ENCODE peak calls at places on chromosomes 4 and X, in nine cellular contexts. One of them, this sample, is unnamed.

GRCh38 chr4:8907596-8908205 is 36.1 kb upstream of the HMX1 start:
- DNase-seq in AG09309: no peak
- DNase-seq in fibroblast of pulmonary artery: no peak
- DNase-seq in tibial nerve: no peak
- DNase-seq in psoas muscle: peak
- DNase-seq in HCT116: no peak
- DNase-seq in Karpas-422: no peak
- DNase-seq in fibroblast of villous mesenchyme: no peak
- DNase-seq in sigmoid colon: peak
- DNase-seq in this sample: no peak

GRCh38 chr4:74426101-74426500 is 18.8 kb upstream of the AREG start:
- DNase-seq in AG09309: no peak
- DNase-seq in fibroblast of pulmonary artery: peak
- DNase-seq in tibial nerve: no peak
- DNase-seq in psoas muscle: no peak
- DNase-seq in HCT116: no peak
- DNase-seq in Karpas-422: no peak
- DNase-seq in fibroblast of villous mesenchyme: peak
- DNase-seq in sigmoid colon: no peak
- DNase-seq in this sample: no peak

GRCh38 chr4:101346562-101347266 is 612 bp downstream of the PPP3CA start:
- DNase-seq in AG09309: no peak
- DNase-seq in fibroblast of pulmonary artery: peak
- DNase-seq in tibial nerve: peak
- DNase-seq in psoas muscle: peak
- DNase-seq in HCT116: no peak
- DNase-seq in Karpas-422: peak
- DNase-seq in fibroblast of villous mesenchyme: peak
- DNase-seq in sigmoid colon: peak
- DNase-seq in this sample: no peak

GRCh38 chrX:7720519-7720918 is 122.5 kb upstream of the VCX start:
- DNase-seq in AG09309: no peak
- DNase-seq in fibroblast of pulmonary artery: no peak
- DNase-seq in tibial nerve: no peak
- DNase-seq in psoas muscle: no peak
- DNase-seq in HCT116: no peak
- DNase-seq in Karpas-422: no peak
- DNase-seq in fibroblast of villous mesenchyme: no peak
- DNase-seq in sigmoid colon: no peak
- DNase-seq in this sample: no peak

GRCh38 chrX:46922601-46923000 is 10.4 kb downstream of the JADE3 start:
- DNase-seq in AG09309: no peak
- DNase-seq in fibroblast of pulmonary artery: no peak
- DNase-seq in tibial nerve: no peak
- DNase-seq in psoas muscle: no peak
- DNase-seq in HCT116: no peak
- DNase-seq in Karpas-422: no peak
- DNase-seq in fibroblast of villous mesenchyme: no peak
- DNase-seq in sigmoid colon: no peak
- DNase-seq in this sample: no peak

GRCh38 chr4:142372570-142373300 is 473.4 kb downstream of the INPP4B start:
- DNase-seq in AG09309: no peak
- DNase-seq in fibroblast of pulmonary artery: no peak
- DNase-seq in tibial nerve: no peak
- DNase-seq in psoas muscle: no peak
- DNase-seq in HCT116: no peak
- DNase-seq in Karpas-422: no peak
- DNase-seq in fibroblast of villous mesenchyme: no peak
- DNase-seq in sigmoid colon: no peak
- DNase-seq in this sample: no peak

GRCh38 chrX:120791013-120791643 is 84.5 kb downstream of the CT47B1 start:
- DNase-seq in AG09309: peak
- DNase-seq in fibroblast of pulmonary artery: peak
- DNase-seq in tibial nerve: peak
- DNase-seq in psoas muscle: peak
- DNase-seq in HCT116: peak
- DNase-seq in Karpas-422: no peak
- DNase-seq in fibroblast of villous mesenchyme: peak
- DNase-seq in sigmoid colon: peak
- DNase-seq in this sample: peak

GRCh38 chrX:42495139-42495538 is 282.8 kb downstream of the PPP1R2C start:
- DNase-seq in AG09309: no peak
- DNase-seq in fibroblast of pulmonary artery: no peak
- DNase-seq in tibial nerve: no peak
- DNase-seq in psoas muscle: no peak
- DNase-seq in HCT116: no peak
- DNase-seq in Karpas-422: no peak
- DNase-seq in fibroblast of villous mesenchyme: no peak
- DNase-seq in sigmoid colon: no peak
- DNase-seq in this sample: no peak

GRCh38 chrX:23662853-23663252 is 4.4 kb upstream of the PRDX4 start:
- DNase-seq in AG09309: peak
- DNase-seq in fibroblast of pulmonary artery: peak
- DNase-seq in tibial nerve: no peak
- DNase-seq in psoas muscle: no peak
- DNase-seq in HCT116: no peak
- DNase-seq in Karpas-422: no peak
- DNase-seq in fibroblast of villous mesenchyme: peak
- DNase-seq in sigmoid colon: no peak
- DNase-seq in this sample: no peak

GRCh38 chr4:118974758-118975157 is 86.1 kb downstream of the SYNPO2 start:
- DNase-seq in AG09309: no peak
- DNase-seq in fibroblast of pulmonary artery: peak
- DNase-seq in tibial nerve: no peak
- DNase-seq in psoas muscle: no peak
- DNase-seq in HCT116: no peak
- DNase-seq in Karpas-422: no peak
- DNase-seq in fibroblast of villous mesenchyme: peak
- DNase-seq in sigmoid colon: no peak
- DNase-seq in this sample: no peak

GRCh38 chr4:173807347-173807746 is 277.3 kb upstream of the HAND2 start:
- DNase-seq in AG09309: no peak
- DNase-seq in fibroblast of pulmonary artery: peak
- DNase-seq in tibial nerve: no peak
- DNase-seq in psoas muscle: peak
- DNase-seq in HCT116: no peak
- DNase-seq in Karpas-422: no peak
- DNase-seq in fibroblast of villous mesenchyme: peak
- DNase-seq in sigmoid colon: peak
- DNase-seq in this sample: no peak

GRCh38 chr4:80255374-80256095 is 10.9 kb upstream of the FGF5 start:
- DNase-seq in AG09309: peak
- DNase-seq in fibroblast of pulmonary artery: no peak
- DNase-seq in tibial nerve: no peak
- DNase-seq in psoas muscle: no peak
- DNase-seq in HCT116: no peak
- DNase-seq in Karpas-422: no peak
- DNase-seq in fibroblast of villous mesenchyme: peak
- DNase-seq in sigmoid colon: no peak
- DNase-seq in this sample: no peak

GRCh38 chrX:81957900-81958545 is 756.1 kb downstream of the SH3BGRL start:
- DNase-seq in AG09309: no peak
- DNase-seq in fibroblast of pulmonary artery: no peak
- DNase-seq in tibial nerve: no peak
- DNase-seq in psoas muscle: no peak
- DNase-seq in HCT116: no peak
- DNase-seq in Karpas-422: peak
- DNase-seq in fibroblast of villous mesenchyme: no peak
- DNase-seq in sigmoid colon: no peak
- DNase-seq in this sample: peak

GRCh38 chr4:65669008-65669971 is 999 bp downstream of the EPHA5 start:
- DNase-seq in AG09309: no peak
- DNase-seq in fibroblast of pulmonary artery: peak
- DNase-seq in tibial nerve: no peak
- DNase-seq in psoas muscle: peak
- DNase-seq in HCT116: no peak
- DNase-seq in Karpas-422: no peak
- DNase-seq in fibroblast of villous mesenchyme: no peak
- DNase-seq in sigmoid colon: peak
- DNase-seq in this sample: no peak

GRCh38 chr4:65671402-65671801 is 1.1 kb upstream of the EPHA5 start:
- DNase-seq in AG09309: no peak
- DNase-seq in fibroblast of pulmonary artery: no peak
- DNase-seq in tibial nerve: no peak
- DNase-seq in psoas muscle: no peak
- DNase-seq in HCT116: no peak
- DNase-seq in Karpas-422: no peak
- DNase-seq in fibroblast of villous mesenchyme: no peak
- DNase-seq in sigmoid colon: no peak
- DNase-seq in this sample: no peak

GRCh38 chr4:65670331-65671031 is at the start of gene EPHA5:
- DNase-seq in AG09309: peak
- DNase-seq in fibroblast of pulmonary artery: peak
- DNase-seq in tibial nerve: peak
- DNase-seq in psoas muscle: peak
- DNase-seq in HCT116: no peak
- DNase-seq in Karpas-422: no peak
- DNase-seq in fibroblast of villous mesenchyme: peak
- DNase-seq in sigmoid colon: peak
- DNase-seq in this sample: no peak

GRCh38 chr4:65668201-65669007 is 1.9 kb downstream of the EPHA5 start:
- DNase-seq in AG09309: no peak
- DNase-seq in fibroblast of pulmonary artery: peak
- DNase-seq in tibial nerve: no peak
- DNase-seq in psoas muscle: peak
- DNase-seq in HCT116: no peak
- DNase-seq in Karpas-422: no peak
- DNase-seq in fibroblast of villous mesenchyme: peak
- DNase-seq in sigmoid colon: peak
- DNase-seq in this sample: no peak

GRCh38 chr4:65669981-65670330 is 333 bp downstream of the EPHA5 start:
- DNase-seq in AG09309: no peak
- DNase-seq in fibroblast of pulmonary artery: no peak
- DNase-seq in tibial nerve: no peak
- DNase-seq in psoas muscle: no peak
- DNase-seq in HCT116: no peak
- DNase-seq in Karpas-422: no peak
- DNase-seq in fibroblast of villous mesenchyme: no peak
- DNase-seq in sigmoid colon: no peak
- DNase-seq in this sample: no peak
- H3K4me3 ChIP-seq in AG09309: peak
- H3K4me3 ChIP-seq in fibroblast of pulmonary artery: peak
- H3K4me3 ChIP-seq in tibial nerve: peak
- H3K4me3 ChIP-seq in psoas muscle: peak
- H3K4me3 ChIP-seq in HCT116: no peak
- H3K4me3 ChIP-seq in Karpas-422: no peak
- H3K4me3 ChIP-seq in fibroblast of villous mesenchyme: peak
- H3K4me3 ChIP-seq in sigmoid colon: peak
- H3K4me3 ChIP-seq in this sample: no peak

GRCh38 chr4:150682126-150682525 is 100.2 kb downstream of the MAB21L2 start:
- DNase-seq in AG09309: no peak
- DNase-seq in fibroblast of pulmonary artery: no peak
- DNase-seq in tibial nerve: no peak
- DNase-seq in psoas muscle: no peak
- DNase-seq in HCT116: no peak
- DNase-seq in Karpas-422: no peak
- DNase-seq in fibroblast of villous mesenchyme: no peak
- DNase-seq in sigmoid colon: no peak
- DNase-seq in this sample: no peak
- H3K4me3 ChIP-seq in AG09309: no peak
- H3K4me3 ChIP-seq in fibroblast of pulmonary artery: no peak
- H3K4me3 ChIP-seq in tibial nerve: no peak
- H3K4me3 ChIP-seq in psoas muscle: no peak
- H3K4me3 ChIP-seq in HCT116: no peak
- H3K4me3 ChIP-seq in Karpas-422: no peak
- H3K4me3 ChIP-seq in fibroblast of villous mesenchyme: no peak
- H3K4me3 ChIP-seq in sigmoid colon: no peak
- H3K4me3 ChIP-seq in this sample: no peak

GRCh38 chr4:7192252-7193039 is at the start of gene SORCS2:
- DNase-seq in AG09309: no peak
- DNase-seq in fibroblast of pulmonary artery: peak
- DNase-seq in tibial nerve: peak
- DNase-seq in psoas muscle: peak
- DNase-seq in HCT116: no peak
- DNase-seq in Karpas-422: peak
- DNase-seq in fibroblast of villous mesenchyme: peak
- DNase-seq in sigmoid colon: peak
- DNase-seq in this sample: peak

GRCh38 chr4:7193040-7193958 is 961 bp downstream of the SORCS2 start:
- DNase-seq in AG09309: no peak
- DNase-seq in fibroblast of pulmonary artery: no peak
- DNase-seq in tibial nerve: peak
- DNase-seq in psoas muscle: peak
- DNase-seq in HCT116: no peak
- DNase-seq in Karpas-422: no peak
- DNase-seq in fibroblast of villous mesenchyme: no peak
- DNase-seq in sigmoid colon: peak
- DNase-seq in this sample: no peak

GRCh38 chr4:7190668-7191545 is 1.4 kb upstream of the SORCS2 start:
- DNase-seq in AG09309: no peak
- DNase-seq in fibroblast of pulmonary artery: no peak
- DNase-seq in tibial nerve: peak
- DNase-seq in psoas muscle: peak
- DNase-seq in HCT116: no peak
- DNase-seq in Karpas-422: no peak
- DNase-seq in fibroblast of villous mesenchyme: no peak
- DNase-seq in sigmoid colon: peak
- DNase-seq in this sample: no peak

GRCh38 chr4:7190278-7190594 is 2.1 kb upstream of the SORCS2 start:
- DNase-seq in AG09309: no peak
- DNase-seq in fibroblast of pulmonary artery: no peak
- DNase-seq in tibial nerve: no peak
- DNase-seq in psoas muscle: no peak
- DNase-seq in HCT116: no peak
- DNase-seq in Karpas-422: no peak
- DNase-seq in fibroblast of villous mesenchyme: no peak
- DNase-seq in sigmoid colon: no peak
- DNase-seq in this sample: no peak

GRCh38 chr4:7191546-7192251 is 639 bp upstream of the SORCS2 start:
- DNase-seq in AG09309: no peak
- DNase-seq in fibroblast of pulmonary artery: no peak
- DNase-seq in tibial nerve: peak
- DNase-seq in psoas muscle: peak
- DNase-seq in HCT116: no peak
- DNase-seq in Karpas-422: no peak
- DNase-seq in fibroblast of villous mesenchyme: no peak
- DNase-seq in sigmoid colon: peak
- DNase-seq in this sample: no peak
- H3K4me3 ChIP-seq in AG09309: peak
- H3K4me3 ChIP-seq in fibroblast of pulmonary artery: no peak
- H3K4me3 ChIP-seq in tibial nerve: peak
- H3K4me3 ChIP-seq in psoas muscle: peak
- H3K4me3 ChIP-seq in HCT116: no peak
- H3K4me3 ChIP-seq in Karpas-422: no peak
- H3K4me3 ChIP-seq in fibroblast of villous mesenchyme: no peak
- H3K4me3 ChIP-seq in sigmoid colon: peak
- H3K4me3 ChIP-seq in this sample: no peak

DNA sequence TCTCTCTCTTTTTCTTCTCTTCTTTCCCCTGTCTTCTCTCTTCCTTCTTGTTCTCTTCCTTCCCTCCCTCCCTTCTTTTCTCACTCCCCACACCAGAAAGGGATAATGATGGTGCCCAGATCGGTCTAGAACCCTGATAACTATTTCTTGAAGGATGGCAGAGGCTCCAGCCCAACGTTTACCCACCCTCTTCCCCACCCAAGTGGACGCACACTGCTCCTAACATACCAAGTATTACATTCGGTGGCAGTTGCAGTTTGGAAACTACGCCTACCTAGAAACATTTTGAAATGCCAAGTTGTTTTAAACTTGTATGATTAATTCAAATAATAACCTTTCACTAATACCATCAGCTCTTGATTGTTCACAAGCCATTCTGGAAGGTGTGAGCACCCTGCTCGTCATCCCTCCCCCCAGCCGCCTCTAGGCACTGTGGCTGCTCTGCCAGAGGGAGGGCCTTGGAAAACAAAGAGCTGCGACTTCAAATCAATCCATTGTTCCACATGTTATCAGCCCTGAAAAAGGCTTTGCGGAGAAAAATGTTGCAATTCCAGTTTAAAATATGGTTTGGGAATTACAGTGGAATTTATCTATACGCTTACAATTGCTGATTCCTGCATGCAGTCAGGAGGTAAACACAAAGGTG is 1017.5 kb upstream of the TENM3 start:
- DNase-seq in AG09309: no peak
- DNase-seq in fibroblast of pulmonary artery: no peak
- DNase-seq in tibial nerve: no peak
- DNase-seq in psoas muscle: no peak
- DNase-seq in HCT116: no peak
- DNase-seq in Karpas-422: no peak
- DNase-seq in fibroblast of villous mesenchyme: no peak
- DNase-seq in sigmoid colon: no peak
- DNase-seq in this sample: no peak
- H3K4me3 ChIP-seq in AG09309: no peak
- H3K4me3 ChIP-seq in fibroblast of pulmonary artery: no peak
- H3K4me3 ChIP-seq in tibial nerve: no peak
- H3K4me3 ChIP-seq in psoas muscle: no peak
- H3K4me3 ChIP-seq in HCT116: no peak
- H3K4me3 ChIP-seq in Karpas-422: no peak
- H3K4me3 ChIP-seq in fibroblast of villous mesenchyme: no peak
- H3K4me3 ChIP-seq in sigmoid colon: no peak
- H3K4me3 ChIP-seq in this sample: no peak